ENCODE peak calls at places on chromosomes 7 and 10, in ten cellular contexts. One of them, this sample, is unnamed.
A peak's percentile ranks its signal among the peaks of the same experiment; 100 is the strongest.

GRCh38 chr7:137395425-137395824 is 51.9 kb upstream of the PTN start:
- DNase-seq in HCT116: no peak
- DNase-seq in IMR-90: no peak
- DNase-seq in GM12878: no peak
- DNase-seq in heart left ventricle: no peak
- DNase-seq in body of pancreas: no peak
- DNase-seq in A549: no peak
- DNase-seq in ovary: no peak
- DNase-seq in transverse colon: peak; percentile 6
- DNase-seq in H1: no peak
- DNase-seq in this sample: no peak

GRCh38 chr10:114308470-114309110 is 69.5 kb downstream of the VWA2 start:
- DNase-seq in HCT116: no peak
- DNase-seq in IMR-90: no peak
- DNase-seq in GM12878: no peak
- DNase-seq in heart left ventricle: no peak
- DNase-seq in body of pancreas: no peak
- DNase-seq in A549: no peak
- DNase-seq in ovary: no peak
- DNase-seq in transverse colon: no peak
- DNase-seq in H1: no peak
- DNase-seq in this sample: no peak

GRCh38 chr7:123675092-123675473 is 19.4 kb downstream of the LMOD2 start:
- DNase-seq in HCT116: no peak
- DNase-seq in IMR-90: peak; percentile 25
- DNase-seq in GM12878: no peak
- DNase-seq in heart left ventricle: no peak
- DNase-seq in body of pancreas: no peak
- DNase-seq in A549: no peak
- DNase-seq in ovary: no peak
- DNase-seq in transverse colon: no peak
- DNase-seq in H1: no peak
- DNase-seq in this sample: no peak

GRCh38 chr10:77081411-77082010 is 556.1 kb downstream of the KCNMA1 start:
- DNase-seq in HCT116: no peak
- DNase-seq in IMR-90: no peak
- DNase-seq in GM12878: no peak
- DNase-seq in heart left ventricle: no peak
- DNase-seq in body of pancreas: no peak
- DNase-seq in A549: no peak
- DNase-seq in ovary: no peak
- DNase-seq in transverse colon: no peak
- DNase-seq in H1: no peak
- DNase-seq in this sample: no peak

GRCh38 chr10:125707852-125708468 is 11.5 kb upstream of the EDRF1 start:
- DNase-seq in HCT116: peak; percentile 18
- DNase-seq in IMR-90: peak; percentile 35
- DNase-seq in GM12878: no peak
- DNase-seq in heart left ventricle: no peak
- DNase-seq in body of pancreas: no peak
- DNase-seq in A549: peak; percentile 80
- DNase-seq in ovary: no peak
- DNase-seq in transverse colon: no peak
- DNase-seq in H1: no peak
- DNase-seq in this sample: no peak

GRCh38 chr7:158395780-158396214 is 191.8 kb downstream of the PTPRN2 start:
- DNase-seq in HCT116: no peak
- DNase-seq in IMR-90: no peak
- DNase-seq in GM12878: no peak
- DNase-seq in heart left ventricle: no peak
- DNase-seq in body of pancreas: no peak
- DNase-seq in A549: peak; percentile 12
- DNase-seq in ovary: no peak
- DNase-seq in transverse colon: peak; percentile 69
- DNase-seq in H1: peak; percentile 36
- DNase-seq in this sample: no peak

GRCh38 chr10:59779656-59780521 is 26.6 kb upstream of the MRLN start:
- DNase-seq in HCT116: no peak
- DNase-seq in IMR-90: no peak
- DNase-seq in GM12878: no peak
- DNase-seq in heart left ventricle: no peak
- DNase-seq in body of pancreas: no peak
- DNase-seq in A549: no peak
- DNase-seq in ovary: no peak
- DNase-seq in transverse colon: no peak
- DNase-seq in H1: no peak
- DNase-seq in this sample: no peak

GRCh38 chr10:73039635-73040034 is 57.0 kb downstream of the P4HA1 start:
- DNase-seq in HCT116: no peak
- DNase-seq in IMR-90: peak; percentile 84
- DNase-seq in GM12878: no peak
- DNase-seq in heart left ventricle: no peak
- DNase-seq in body of pancreas: no peak
- DNase-seq in A549: no peak
- DNase-seq in ovary: no peak
- DNase-seq in transverse colon: no peak
- DNase-seq in H1: no peak
- DNase-seq in this sample: no peak

GRCh38 chr10:96501985-96502384 is 11.7 kb downstream of the TLL2 start:
- DNase-seq in HCT116: peak; percentile 79
- DNase-seq in IMR-90: no peak
- DNase-seq in GM12878: no peak
- DNase-seq in heart left ventricle: no peak
- DNase-seq in body of pancreas: no peak
- DNase-seq in A549: no peak
- DNase-seq in ovary: no peak
- DNase-seq in transverse colon: no peak
- DNase-seq in H1: no peak
- DNase-seq in this sample: no peak

GRCh38 chr10:116182426-116182825 is 90.6 kb downstream of the GFRA1 start:
- DNase-seq in HCT116: no peak
- DNase-seq in IMR-90: no peak
- DNase-seq in GM12878: no peak
- DNase-seq in heart left ventricle: no peak
- DNase-seq in body of pancreas: no peak
- DNase-seq in A549: no peak
- DNase-seq in ovary: no peak
- DNase-seq in transverse colon: no peak
- DNase-seq in H1: no peak
- DNase-seq in this sample: no peak

GRCh38 chr10:77417806-77418205 is 219.8 kb downstream of the KCNMA1 start:
- DNase-seq in HCT116: no peak
- DNase-seq in IMR-90: no peak
- DNase-seq in GM12878: no peak
- DNase-seq in heart left ventricle: no peak
- DNase-seq in body of pancreas: no peak
- DNase-seq in A549: no peak
- DNase-seq in ovary: no peak
- DNase-seq in transverse colon: no peak
- DNase-seq in H1: no peak
- DNase-seq in this sample: no peak

GRCh38 chr7:121337398-121337797 is 8.6 kb downstream of the WNT16 start:
- DNase-seq in HCT116: no peak
- DNase-seq in IMR-90: no peak
- DNase-seq in GM12878: no peak
- DNase-seq in heart left ventricle: no peak
- DNase-seq in body of pancreas: no peak
- DNase-seq in A549: no peak
- DNase-seq in ovary: no peak
- DNase-seq in transverse colon: no peak
- DNase-seq in H1: no peak
- DNase-seq in this sample: no peak

GRCh38 chr7:116628971-116629586 is 42.9 kb upstream of the MET start:
- DNase-seq in HCT116: no peak
- DNase-seq in IMR-90: peak; percentile 13
- DNase-seq in GM12878: no peak
- DNase-seq in heart left ventricle: no peak
- DNase-seq in body of pancreas: peak; percentile 84
- DNase-seq in A549: no peak
- DNase-seq in ovary: no peak
- DNase-seq in transverse colon: peak; percentile 42
- DNase-seq in H1: no peak
- DNase-seq in this sample: no peak
- TF ChIP-seq POLR2A in HCT116: no peak
- TF ChIP-seq POLR2A in IMR-90: no peak
- TF ChIP-seq POLR2A in GM12878: no peak
- TF ChIP-seq POLR2A in heart left ventricle: no peak
- TF ChIP-seq POLR2A in body of pancreas: peak; percentile 74
- TF ChIP-seq POLR2A in A549: no peak
- TF ChIP-seq POLR2A in ovary: no peak
- TF ChIP-seq POLR2A in transverse colon: no peak
- TF ChIP-seq POLR2A in H1: no peak
- TF ChIP-seq POLR2A in this sample: no peak

GRCh38 chr7:54837167-54837566 is 78.2 kb upstream of the SEC61G start:
- DNase-seq in HCT116: no peak
- DNase-seq in IMR-90: no peak
- DNase-seq in GM12878: no peak
- DNase-seq in heart left ventricle: no peak
- DNase-seq in body of pancreas: no peak
- DNase-seq in A549: no peak
- DNase-seq in ovary: peak; percentile 49
- DNase-seq in transverse colon: no peak
- DNase-seq in H1: no peak
- DNase-seq in this sample: peak; percentile 34
- H3K27ac ChIP-seq in HCT116: no peak overlapping the region
- H3K27ac ChIP-seq in IMR-90: no peak overlapping the region
- H3K27ac ChIP-seq in GM12878: no peak overlapping the region
- H3K27ac ChIP-seq in heart left ventricle: peak overlapping the region; percentile 41
- H3K27ac ChIP-seq in body of pancreas: no peak overlapping the region
- H3K27ac ChIP-seq in A549: peak overlapping the region; percentile 71
- H3K27ac ChIP-seq in ovary: peak overlapping the region; percentile 88
- H3K27ac ChIP-seq in transverse colon: no peak overlapping the region
- H3K27ac ChIP-seq in H1: no peak overlapping the region
- H3K27ac ChIP-seq in this sample: peak overlapping the region; percentile 65

GRCh38 chr7:25859412-25859704 is 292.6 kb upstream of the NFE2L3 start:
- DNase-seq in HCT116: no peak
- DNase-seq in IMR-90: no peak
- DNase-seq in GM12878: no peak
- DNase-seq in heart left ventricle: no peak
- DNase-seq in body of pancreas: no peak
- DNase-seq in A549: no peak
- DNase-seq in ovary: no peak
- DNase-seq in transverse colon: no peak
- DNase-seq in H1: no peak
- DNase-seq in this sample: no peak

GRCh38 chr7:25858562-25859411 is 293.2 kb upstream of the NFE2L3 start:
- DNase-seq in HCT116: no peak
- DNase-seq in IMR-90: no peak
- DNase-seq in GM12878: no peak
- DNase-seq in heart left ventricle: no peak
- DNase-seq in body of pancreas: no peak
- DNase-seq in A549: no peak
- DNase-seq in ovary: no peak
- DNase-seq in transverse colon: peak; percentile 49
- DNase-seq in H1: no peak
- DNase-seq in this sample: no peak

GRCh38 chr7:25856056-25856780 is 295.8 kb upstream of the NFE2L3 start:
- DNase-seq in HCT116: no peak
- DNase-seq in IMR-90: peak; percentile 37
- DNase-seq in GM12878: no peak
- DNase-seq in heart left ventricle: no peak
- DNase-seq in body of pancreas: no peak
- DNase-seq in A549: no peak
- DNase-seq in ovary: peak; percentile 21
- DNase-seq in transverse colon: peak; percentile 35
- DNase-seq in H1: no peak
- DNase-seq in this sample: peak; percentile 17

GRCh38 chr7:25858200-25858561 is 293.8 kb upstream of the NFE2L3 start:
- DNase-seq in HCT116: no peak
- DNase-seq in IMR-90: no peak
- DNase-seq in GM12878: no peak
- DNase-seq in heart left ventricle: no peak
- DNase-seq in body of pancreas: no peak
- DNase-seq in A549: no peak
- DNase-seq in ovary: no peak
- DNase-seq in transverse colon: no peak
- DNase-seq in H1: no peak
- DNase-seq in this sample: no peak

DNA sequence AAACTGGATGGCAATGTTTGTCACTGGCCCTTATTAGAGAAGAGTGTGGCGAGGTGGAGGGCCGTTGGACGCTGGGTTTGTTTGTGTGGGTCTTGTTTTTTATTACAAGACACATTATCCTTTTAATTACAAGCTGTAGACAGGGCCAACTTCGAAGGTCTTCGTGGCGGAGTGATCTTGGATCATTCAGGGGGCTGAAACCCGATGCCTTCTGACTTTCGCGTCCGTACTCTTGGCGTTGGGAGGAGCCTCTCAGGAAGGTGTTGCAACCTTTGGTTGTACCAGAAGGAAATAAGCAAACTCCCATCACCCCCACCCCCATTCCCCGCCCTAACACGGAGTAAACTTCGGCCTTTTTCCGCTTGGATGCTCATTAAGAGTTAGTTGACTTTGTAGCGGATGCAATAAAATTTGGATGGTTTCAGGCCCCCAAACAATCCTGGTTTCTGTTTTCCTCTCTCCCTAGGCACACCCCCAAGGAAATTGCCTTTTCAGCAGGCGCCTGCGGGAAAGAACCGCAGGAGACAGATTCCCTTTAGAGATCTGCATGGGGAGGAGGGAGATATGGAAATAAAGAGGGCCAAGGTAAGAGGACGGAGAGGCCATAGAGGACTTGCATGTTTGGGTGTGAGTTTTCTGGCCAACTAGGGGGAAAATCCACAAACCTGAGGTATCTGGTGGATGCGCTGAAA is 294.5 kb upstream of the NFE2L3 start:
- DNase-seq in HCT116: no peak
- DNase-seq in IMR-90: peak; percentile 55
- DNase-seq in GM12878: no peak
- DNase-seq in heart left ventricle: no peak
- DNase-seq in body of pancreas: no peak
- DNase-seq in A549: peak; percentile 35
- DNase-seq in ovary: no peak
- DNase-seq in transverse colon: peak; percentile 82
- DNase-seq in H1: no peak
- DNase-seq in this sample: peak; percentile 38
- H3K4me1 ChIP-seq in HCT116: peaks cover 3% of the 10 kb centered on the region
- H3K4me1 ChIP-seq in IMR-90: no peaks in the 10 kb centered on the region
- H3K4me1 ChIP-seq in GM12878: peaks cover 5% of the 10 kb centered on the region
- H3K4me1 ChIP-seq in heart left ventricle: peaks cover 5% of the 10 kb centered on the region
- H3K4me1 ChIP-seq in body of pancreas: peaks cover 8% of the 10 kb centered on the region
- H3K4me1 ChIP-seq in A549: peaks cover 10% of the 10 kb centered on the region
- H3K4me1 ChIP-seq in ovary: peaks cover 4% of the 10 kb centered on the region
- H3K4me1 ChIP-seq in transverse colon: peaks cover 56% of the 10 kb centered on the region
- H3K4me1 ChIP-seq in H1: peaks cover 20% of the 10 kb centered on the region
- H3K4me1 ChIP-seq in this sample: peaks cover 20% of the 10 kb centered on the region

DNA sequence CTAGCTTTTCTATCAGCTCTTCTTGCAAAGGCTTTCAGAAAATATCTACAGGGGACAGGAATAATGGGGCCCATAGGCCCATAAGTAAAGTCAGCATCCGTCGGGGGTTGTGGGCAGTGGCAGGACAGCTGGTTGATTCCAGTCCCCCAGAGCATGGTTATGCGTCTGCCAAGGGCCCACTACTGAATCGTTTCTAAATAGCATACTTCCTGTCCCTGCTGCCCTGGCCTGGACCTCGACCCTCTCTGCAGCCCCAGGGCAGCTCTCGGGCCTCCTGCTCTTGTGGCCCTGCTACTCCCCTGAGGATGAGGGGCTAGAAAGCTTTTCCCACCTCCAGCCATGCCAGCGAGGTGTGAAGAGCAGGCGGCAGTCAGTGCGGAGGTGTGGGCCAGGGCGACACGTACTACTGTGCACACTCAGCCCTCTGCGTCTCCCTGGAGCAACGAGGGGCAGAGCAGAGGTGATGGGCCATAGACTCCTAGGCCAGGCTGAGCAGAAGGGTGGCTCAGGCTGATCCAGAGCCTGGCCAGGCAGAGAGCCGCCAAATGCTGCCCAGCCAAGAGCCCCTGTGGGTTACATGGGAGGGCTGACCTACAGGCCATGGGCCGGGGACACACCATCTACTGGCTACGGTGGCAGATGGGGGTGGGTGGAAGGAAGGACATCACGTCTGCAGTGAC is 4.7 kb upstream of the OPN4 start:
- DNase-seq in HCT116: no peak
- DNase-seq in IMR-90: no peak
- DNase-seq in GM12878: no peak
- DNase-seq in heart left ventricle: peak; percentile 51
- DNase-seq in body of pancreas: no peak
- DNase-seq in A549: no peak
- DNase-seq in ovary: no peak
- DNase-seq in transverse colon: no peak
- DNase-seq in H1: no peak
- DNase-seq in this sample: peak; percentile 5
- TF ChIP-seq POLR2A in HCT116: no peak
- TF ChIP-seq POLR2A in IMR-90: no peak
- TF ChIP-seq POLR2A in GM12878: no peak
- TF ChIP-seq POLR2A in heart left ventricle: no peak
- TF ChIP-seq POLR2A in body of pancreas: no peak
- TF ChIP-seq POLR2A in A549: no peak
- TF ChIP-seq POLR2A in ovary: no peak
- TF ChIP-seq POLR2A in transverse colon: no peak
- TF ChIP-seq POLR2A in H1: no peak
- TF ChIP-seq POLR2A in this sample: no peak